ENCODE peak calls at places on chromosomes 7 and 10, in ten cellular contexts. I, J, Z, B, Y, K, D, A, G and X are unnamed samples.

GRCh38 chr10:110765513-110766375 is 106.0 kb upstream of the PDCD4 start:
- DNase-seq in K (no peak), Y (no peak), J (no peak), B (no peak), Z (no peak), D (no peak), G (no peak), I (no peak), A (no peak), X (no peak)

GRCh38 chr7:118186491-118186890 is 2.5 kb downstream of the LSM8 start:
- DNase-seq in Y (no peak), D (no peak), I (no peak), A (no peak), J (no peak), B (no peak), K (no peak), G (no peak), Z (no peak), X (no peak)

GRCh38 chr7:83546586-83546985 is 102.4 kb downstream of the SEMA3E start:
- DNase-seq in B (no peak), Z (no peak), Y (no peak), A (no peak), J (no peak), D (no peak), I (no peak), G (no peak), K (no peak), X (no peak)

GRCh38 chr10:66472156-66472555 is 453.7 kb upstream of the LRRTM3 start:
- DNase-seq in Z (no peak), B (no peak), A (no peak), K (no peak), J (no peak), G (no peak), Y (no peak), I (no peak), D (no peak), X (no peak)

GRCh38 chr7:105439174-105439893 is 50.6 kb upstream of the SRPK2 start:
- DNase-seq in J (no peak), Y (no peak), D (no peak), B (peak; percentile 78), K (no peak), G (no peak), A (no peak), I (no peak), Z (no peak), X (no peak)

GRCh38 chr10:99661370-99661749 is 2.1 kb downstream of the ENTPD7 start:
- DNase-seq in D (no peak), Z (no peak), K (no peak), G (no peak), I (no peak), Y (no peak), A (no peak), B (no peak), J (no peak), X (no peak)

GRCh38 chr10:23412223-23412622 is 26.7 kb upstream of the OTUD1 start:
- DNase-seq in K (no peak), D (no peak), B (no peak), J (no peak), A (peak; percentile 12), Z (no peak), Y (no peak), I (no peak), G (no peak), X (no peak)

GRCh38 chr7:47588704-47589225 is 6.9 kb upstream of the TNS3 start:
- DNase-seq in I (no peak), A (no peak), B (peak; percentile 54), D (no peak), Z (no peak), G (no peak), K (no peak), Y (no peak), J (no peak), X (no peak)

GRCh38 chr10:43236176-43236850 is 30.6 kb downstream of the RASGEF1A start:
- DNase-seq in Y (no peak), G (no peak), I (peak; percentile 2), A (no peak), J (peak; percentile 19), Z (no peak), K (no peak), B (peak; percentile 33), D (no peak), X (peak; percentile 32)

GRCh38 chr10:31129880-31130405 is 98.3 kb upstream of the ZNF438 start:
- DNase-seq in D (no peak), K (no peak), Z (no peak), Y (no peak), G (no peak), A (no peak), I (no peak), B (no peak), J (no peak), X (no peak)

GRCh38 chr7:157445956-157446295 is 109.1 kb downstream of the DNAJB6 start:
- DNase-seq in B (no peak), D (no peak), G (no peak), K (no peak), I (no peak), A (no peak), J (no peak), Y (no peak), Z (no peak), X (no peak)

GRCh38 chr10:125549656-125550055 is 133.3 kb downstream of the TEX36 start:
- DNase-seq in Z (no peak), G (no peak), B (no peak), A (no peak), Y (no peak), I (no peak), K (no peak), J (no peak), D (no peak), X (no peak)

GRCh38 chr10:50063100-50063499 is 4.7 kb upstream of the WASHC2A start:
- DNase-seq in J (no peak), K (no peak), B (peak; percentile 50), Z (no peak), Y (no peak), G (peak; percentile 60), I (no peak), D (peak; percentile 12), A (no peak), X (no peak)

GRCh38 chr7:77415474-77415821 is 701 bp downstream of the GSAP start:
- DNase-seq in Y (no peak), G (no peak), D (no peak), B (no peak), K (no peak), Z (no peak), J (peak; percentile 35), A (no peak), I (peak; percentile 25), X (no peak)

GRCh38 chr7:157708896-157709295 is 372.1 kb downstream of the DNAJB6 start:
- DNase-seq in J (no peak), D (no peak), I (no peak), K (no peak), G (no peak), Z (no peak), Y (no peak), A (no peak), B (peak; percentile 32), X (no peak)

GRCh38 chr10:92689663-92690210 is at the start of gene HHEX:
- DNase-seq in J (peak; percentile 61), Z (no peak), D (peak; percentile 83), A (no peak), B (peak; percentile 64), Y (peak; percentile 27), K (no peak), G (peak; percentile 70), I (peak; percentile 65), X (no peak)

GRCh38 chr10:103659674-103660363 is 166.3 kb downstream of the NEURL1 start:
- DNase-seq in K (peak; percentile 18), I (no peak), Z (no peak), B (no peak), J (peak; percentile 77), D (peak; percentile 45), Y (no peak), A (peak; percentile 54), G (no peak), X (no peak)

GRCh38 chr10:26911811-26912461 is 51.2 kb upstream of the ABI1 start:
- DNase-seq in Y (no peak), I (no peak), D (no peak), K (no peak), J (no peak), G (no peak), Z (no peak), A (no peak), B (no peak), X (no peak)

GRCh38 chr10:52232561-52233350 is 81.3 kb upstream of the DKK1 start:
- DNase-seq in Y (no peak), A (no peak), D (no peak), I (no peak), G (no peak), Z (no peak), J (no peak), B (no peak), K (no peak), X (no peak)

GRCh38 chr10:120799849-120800248 is 51.3 kb upstream of the WDR11 start:
- DNase-seq in G (no peak), B (no peak), I (no peak), K (no peak), D (no peak), J (no peak), Z (no peak), A (no peak), Y (no peak), X (no peak)

GRCh38 chr10:119893845-119894427 is 1.4 kb downstream of the SEC23IP start:
- DNase-seq in Z (no peak), I (no peak), K (no peak), B (no peak), G (no peak), J (no peak), A (no peak), Y (no peak), D (no peak), X (no peak)

GRCh38 chr10:62961951-62962523 is 145.9 kb upstream of the EGR2 start:
- DNase-seq in Z (no peak), B (no peak), A (no peak), G (no peak), Y (no peak), K (no peak), J (no peak), I (no peak), D (no peak), X (no peak)

GRCh38 chr10:67837519-67838314 is at the start of gene DNAJC12:
- DNase-seq in K (no peak), Z (no peak), B (no peak), A (no peak), G (no peak), D (peak; percentile 69), J (no peak), I (peak; percentile 15), Y (no peak), X (no peak)

GRCh38 chr7:93198472-93198871 is 27.8 kb downstream of the HEPACAM2 start:
- DNase-seq in I (no peak), B (no peak), J (no peak), K (no peak), D (no peak), Y (no peak), A (no peak), G (no peak), Z (no peak), X (no peak)

GRCh38 chr7:77265666-77266065 is 66.0 kb upstream of the FGL2 start:
- DNase-seq in G (no peak), Z (no peak), B (no peak), I (no peak), A (no peak), Y (no peak), D (no peak), K (no peak), J (no peak), X (no peak)

GRCh38 chr7:74572301-74573090 is 85.0 kb upstream of the GTF2I start:
- DNase-seq in D (no peak), A (no peak), Y (no peak), B (no peak), K (no peak), Z (no peak), J (no peak), I (no peak), G (no peak), X (no peak)

GRCh38 chr7:28988818-28989595 is 30.9 kb upstream of the TRIL start:
- DNase-seq in B (peak; percentile 76), G (no peak), J (peak; percentile 41), Y (no peak), K (no peak), D (no peak), I (no peak), A (no peak), Z (no peak), X (no peak)

GRCh38 chr10:30215631-30216030 is 133.4 kb downstream of the MTPAP start:
- DNase-seq in K (no peak), Z (no peak), B (no peak), I (no peak), D (no peak), J (peak; percentile 66), A (no peak), Y (no peak), G (peak; percentile 55), X (no peak)